ENCODE peak calls at places on chromosomes 12 and 14, in five cellular contexts. V is progenitor cell of endocrine pancreas, G is RPMI7951, C is skeletal muscle cell, J is heart right ventricle. S is an unnamed sample.

GRCh38 chr12:132070298-132070697 is 73.8 kb downstream of the DDX51 start:
- DNase-seq in J (no peak), G (no peak), C (no peak), V (no peak), S (no peak)

GRCh38 chr12:46562625-46563228 is 190.2 kb upstream of the SLC38A2 start:
- DNase-seq in V (no peak), C (peak), G (peak), J (no peak), S (peak)

GRCh38 chr12:115383668-115384067 is 699.7 kb upstream of the TBX3 start:
- DNase-seq in C (peak), G (peak), V (no peak), J (no peak), S (no peak)

GRCh38 chr12:3533703-3534386 is 42.8 kb downstream of the PRMT8 start:
- DNase-seq in V (no peak), J (peak), G (peak), C (no peak), S (no peak)

GRCh38 chr14:71586131-71586893 is 345.9 kb upstream of the RGS6 start:
- DNase-seq in V (no peak), J (no peak), G (peak), C (peak), S (no peak)

GRCh38 chr14:101731187-101732080 is 30.1 kb upstream of the PPP2R5C start:
- DNase-seq in G (peak), C (peak), V (no peak), J (no peak), S (peak)

GRCh38 chr12:48119834-48120195 is 651 bp downstream of the PFKM start:
- DNase-seq in C (no peak), V (no peak), G (no peak), J (no peak), S (no peak)

GRCh38 chr14:100384819-100385813 is 62.0 kb downstream of the SLC25A47 start:
- DNase-seq in V (no peak), J (no peak), G (peak), C (peak), S (peak)

GRCh38 chr12:78636253-78636855 is 228.2 kb upstream of the SYT1 start:
- DNase-seq in G (no peak), C (no peak), J (no peak), V (no peak), S (no peak)

GRCh38 chr12:77591959-77592358 is 238.7 kb upstream of the NAV3 start:
- DNase-seq in G (no peak), V (no peak), C (no peak), J (no peak), S (no peak)

GRCh38 chr12:52061470-52062166 is 8.2 kb upstream of the ATG101 start:
- DNase-seq in G (no peak), V (no peak), C (no peak), J (peak), S (no peak)

GRCh38 chr12:57242329-57242690 is 8.7 kb downstream of the STAC3 start:
- DNase-seq in V (no peak), J (peak), G (no peak), C (no peak), S (no peak)

GRCh38 chr12:102539651-102540553 is 59.5 kb upstream of the IGF1 start:
- DNase-seq in V (no peak), G (peak), C (peak), J (no peak), S (no peak)

GRCh38 chr12:68375701-68376469 is 43.7 kb upstream of the MDM1 start:
- DNase-seq in V (no peak), J (no peak), G (no peak), C (peak), S (no peak)

GRCh38 chr14:105865266-105865903 is 339.0 kb downstream of the TMEM121 start:
- DNase-seq in G (no peak), V (no peak), J (no peak), C (no peak), S (no peak)

GRCh38 chr14:91155626-91156089 is 41.8 kb downstream of the DGLUCY start:
- DNase-seq in G (no peak), V (no peak), J (no peak), C (no peak), S (no peak)

GRCh38 chr12:5305425-5305824 is 126.5 kb upstream of the NTF3 start:
- DNase-seq in G (peak), C (no peak), V (no peak), J (peak), S (no peak)

GRCh38 chr14:33229269-33229924 is 290.7 kb downstream of the NPAS3 start:
- DNase-seq in G (peak), C (peak), J (no peak), V (no peak), S (no peak)

GRCh38 chr12:95674631-95675030 is 115.9 kb downstream of the NTN4 start:
- DNase-seq in V (no peak), C (peak), G (peak), J (no peak), S (peak)

GRCh38 chr14:105989746-105990302 is 463.4 kb downstream of the TMEM121 start:
- DNase-seq in C (no peak), V (no peak), J (no peak), G (no peak), S (no peak)

GRCh38 chr14:71209888-71210287 is 302.6 kb downstream of the PCNX1 start:
- DNase-seq in C (no peak), J (no peak), G (peak), V (no peak), S (no peak)

GRCh38 chr14:31420013-31420318 is 384 bp downstream of the HEATR5A start:
- DNase-seq in V (peak), G (no peak), C (no peak), J (peak), S (no peak)

GRCh38 chr12:89525002-89525823 is 617 bp upstream of the GALNT4 start:
- DNase-seq in G (peak), C (no peak), V (peak), J (peak), S (peak)

GRCh38 chr14:65206448-65207096 is 104.3 kb upstream of the MAX start:
- DNase-seq in V (no peak), G (peak), J (no peak), C (no peak), S (no peak)

GRCh38 chr12:121166356-121166755 is 33.7 kb downstream of the P2RX7 start:
- DNase-seq in C (no peak), V (no peak), J (no peak), G (no peak), S (no peak)

GRCh38 chr14:24233538-24233866 is 773 bp downstream of the GMPR2 start:
- DNase-seq in J (no peak), V (no peak), C (no peak), G (no peak), S (peak)

GRCh38 chr14:32508281-32508680 is 179.2 kb downstream of the AKAP6 start:
- DNase-seq in V (no peak), J (no peak), C (no peak), G (peak), S (peak)

GRCh38 chr12:26106347-26106746 is 18.5 kb downstream of the BHLHE41 start:
- DNase-seq in C (no peak), G (no peak), V (no peak), J (no peak), S (no peak)

GRCh38 chr12:15741082-15741481 is 48.1 kb downstream of the EPS8 start:
- DNase-seq in V (no peak), C (no peak), J (no peak), G (no peak), S (no peak)

GRCh38 chr12:6827437-6827894 is 741 bp upstream of the P3H3 start:
- DNase-seq in C (peak), V (no peak), G (peak), J (peak), S (peak)

GRCh38 chr12:18462437-18462836 is 201.1 kb downstream of the PIK3C2G start:
- DNase-seq in V (no peak), C (peak), G (peak), J (no peak), S (no peak)

S was measured in lung microvascular endothelial cell.